ENCODE peak calls at places on chromosomes 6 and 20, in seven cellular contexts. One of them, this sample, is unnamed.
A peak's percentile ranks its signal among the peaks of the same experiment; 100 is the strongest.

GRCh38 chr6:79812195-79812594 is 135.2 kb downstream of the ELOVL4 start:
- DNase-seq in stimulated activated CD8-positive, alpha-beta memory T cell treated with anti-CD3 and anti-CD28 coated beads, Interleukin-15, amount 100 ng/mL, for 48 hours: no peak
- DNase-seq in HEK293T: no peak
- DNase-seq in activated naive CD4-positive, alpha-beta T cell: no peak
- DNase-seq in left cardiac atrium: no peak
- DNase-seq in T47D: no peak
- DNase-seq in activated CD8-positive, alpha-beta memory T cell treated with anti-CD3 and anti-CD28 coated beads, Interleukin-2, amount 50 U/mL, for 4 hours: no peak
- DNase-seq in this sample: no peak

GRCh38 chr6:150865406-150866146 is at the start of gene MTHFD1L:
- DNase-seq in stimulated activated CD8-positive, alpha-beta memory T cell treated with anti-CD3 and anti-CD28 coated beads, Interleukin-15, amount 100 ng/mL, for 48 hours: peak; percentile 72
- DNase-seq in HEK293T: peak; percentile 91
- DNase-seq in activated naive CD4-positive, alpha-beta T cell: peak; percentile 25
- DNase-seq in left cardiac atrium: peak; percentile 86
- DNase-seq in T47D: peak; percentile 72
- DNase-seq in activated CD8-positive, alpha-beta memory T cell treated with anti-CD3 and anti-CD28 coated beads, Interleukin-2, amount 50 U/mL, for 4 hours: peak; percentile 80
- DNase-seq in this sample: no peak

GRCh38 chr6:107545761-107546160 is 55.8 kb downstream of the SOBP start:
- DNase-seq in stimulated activated CD8-positive, alpha-beta memory T cell treated with anti-CD3 and anti-CD28 coated beads, Interleukin-15, amount 100 ng/mL, for 48 hours: no peak
- DNase-seq in HEK293T: no peak
- DNase-seq in activated naive CD4-positive, alpha-beta T cell: no peak
- DNase-seq in left cardiac atrium: no peak
- DNase-seq in T47D: no peak
- DNase-seq in activated CD8-positive, alpha-beta memory T cell treated with anti-CD3 and anti-CD28 coated beads, Interleukin-2, amount 50 U/mL, for 4 hours: no peak
- DNase-seq in this sample: no peak

GRCh38 chr20:53654932-53655674 is 61.5 kb upstream of the ZNF217 start:
- DNase-seq in stimulated activated CD8-positive, alpha-beta memory T cell treated with anti-CD3 and anti-CD28 coated beads, Interleukin-15, amount 100 ng/mL, for 48 hours: no peak
- DNase-seq in HEK293T: no peak
- DNase-seq in activated naive CD4-positive, alpha-beta T cell: no peak
- DNase-seq in left cardiac atrium: no peak
- DNase-seq in T47D: peak; percentile 45
- DNase-seq in activated CD8-positive, alpha-beta memory T cell treated with anti-CD3 and anti-CD28 coated beads, Interleukin-2, amount 50 U/mL, for 4 hours: no peak
- DNase-seq in this sample: no peak

GRCh38 chr6:105726902-105727655 is 324.2 kb upstream of the PREP start:
- DNase-seq in stimulated activated CD8-positive, alpha-beta memory T cell treated with anti-CD3 and anti-CD28 coated beads, Interleukin-15, amount 100 ng/mL, for 48 hours: no peak
- DNase-seq in HEK293T: no peak
- DNase-seq in activated naive CD4-positive, alpha-beta T cell: no peak
- DNase-seq in left cardiac atrium: no peak
- DNase-seq in T47D: no peak
- DNase-seq in activated CD8-positive, alpha-beta memory T cell treated with anti-CD3 and anti-CD28 coated beads, Interleukin-2, amount 50 U/mL, for 4 hours: no peak
- DNase-seq in this sample: no peak

GRCh38 chr6:44731485-44732095 is 344.1 kb downstream of the CDC5L start:
- DNase-seq in stimulated activated CD8-positive, alpha-beta memory T cell treated with anti-CD3 and anti-CD28 coated beads, Interleukin-15, amount 100 ng/mL, for 48 hours: no peak
- DNase-seq in HEK293T: no peak
- DNase-seq in activated naive CD4-positive, alpha-beta T cell: no peak
- DNase-seq in left cardiac atrium: no peak
- DNase-seq in T47D: no peak
- DNase-seq in activated CD8-positive, alpha-beta memory T cell treated with anti-CD3 and anti-CD28 coated beads, Interleukin-2, amount 50 U/mL, for 4 hours: no peak
- DNase-seq in this sample: no peak

GRCh38 chr20:25084616-25085187 is 2.8 kb upstream of the VSX1 start:
- DNase-seq in stimulated activated CD8-positive, alpha-beta memory T cell treated with anti-CD3 and anti-CD28 coated beads, Interleukin-15, amount 100 ng/mL, for 48 hours: no peak
- DNase-seq in HEK293T: no peak
- DNase-seq in activated naive CD4-positive, alpha-beta T cell: no peak
- DNase-seq in left cardiac atrium: no peak
- DNase-seq in T47D: no peak
- DNase-seq in activated CD8-positive, alpha-beta memory T cell treated with anti-CD3 and anti-CD28 coated beads, Interleukin-2, amount 50 U/mL, for 4 hours: no peak
- DNase-seq in this sample: no peak

GRCh38 chr20:17059465-17059864 is 167.4 kb upstream of the PCSK2 start:
- DNase-seq in stimulated activated CD8-positive, alpha-beta memory T cell treated with anti-CD3 and anti-CD28 coated beads, Interleukin-15, amount 100 ng/mL, for 48 hours: no peak
- DNase-seq in HEK293T: no peak
- DNase-seq in activated naive CD4-positive, alpha-beta T cell: no peak
- DNase-seq in left cardiac atrium: no peak
- DNase-seq in T47D: no peak
- DNase-seq in activated CD8-positive, alpha-beta memory T cell treated with anti-CD3 and anti-CD28 coated beads, Interleukin-2, amount 50 U/mL, for 4 hours: no peak
- DNase-seq in this sample: no peak

GRCh38 chr6:95185874-95186273 is 391.5 kb upstream of the MANEA start:
- DNase-seq in stimulated activated CD8-positive, alpha-beta memory T cell treated with anti-CD3 and anti-CD28 coated beads, Interleukin-15, amount 100 ng/mL, for 48 hours: no peak
- DNase-seq in HEK293T: no peak
- DNase-seq in activated naive CD4-positive, alpha-beta T cell: no peak
- DNase-seq in left cardiac atrium: no peak
- DNase-seq in T47D: no peak
- DNase-seq in activated CD8-positive, alpha-beta memory T cell treated with anti-CD3 and anti-CD28 coated beads, Interleukin-2, amount 50 U/mL, for 4 hours: no peak
- DNase-seq in this sample: no peak

GRCh38 chr6:84392292-84392691 is 164.8 kb upstream of the CEP162 start:
- DNase-seq in stimulated activated CD8-positive, alpha-beta memory T cell treated with anti-CD3 and anti-CD28 coated beads, Interleukin-15, amount 100 ng/mL, for 48 hours: no peak
- DNase-seq in HEK293T: no peak
- DNase-seq in activated naive CD4-positive, alpha-beta T cell: no peak
- DNase-seq in left cardiac atrium: no peak
- DNase-seq in T47D: no peak
- DNase-seq in activated CD8-positive, alpha-beta memory T cell treated with anti-CD3 and anti-CD28 coated beads, Interleukin-2, amount 50 U/mL, for 4 hours: no peak
- DNase-seq in this sample: no peak